ENCODE peak calls at places on chromosomes 13 and 19, in six cellular contexts. One of them, this sample, is unnamed.
A peak's percentile ranks its signal among the peaks of the same experiment; 100 is the strongest.

GRCh38 chr13:42652642-42653415 is 78.9 kb downstream of the TNFSF11 start:
- DNase-seq in activated CD8-positive, alpha-beta T cell treated with anti-CD3 and anti-CD28 coated beads, Interleukin-2, amount 10 ng/mL, durations not matched to agents 7 days and 5 days: no peak
- DNase-seq in HCT116: no peak
- DNase-seq in 8988T: no peak
- DNase-seq in Peyer's patch: no peak
- DNase-seq in T follicular helper cell: no peak
- DNase-seq in this sample: no peak

GRCh38 chr13:24203726-24204295 is 43.3 kb downstream of the SPATA13 start:
- DNase-seq in activated CD8-positive, alpha-beta T cell treated with anti-CD3 and anti-CD28 coated beads, Interleukin-2, amount 10 ng/mL, durations not matched to agents 7 days and 5 days: peak; percentile 54
- DNase-seq in HCT116: no peak
- DNase-seq in 8988T: no peak
- DNase-seq in Peyer's patch: no peak
- DNase-seq in T follicular helper cell: no peak
- DNase-seq in this sample: no peak

GRCh38 chr13:102642475-102642874 is 45.7 kb downstream of the TPP2 start:
- DNase-seq in activated CD8-positive, alpha-beta T cell treated with anti-CD3 and anti-CD28 coated beads, Interleukin-2, amount 10 ng/mL, durations not matched to agents 7 days and 5 days: no peak
- DNase-seq in HCT116: no peak
- DNase-seq in 8988T: no peak
- DNase-seq in Peyer's patch: no peak
- DNase-seq in T follicular helper cell: no peak
- DNase-seq in this sample: peak; percentile 81

GRCh38 chr19:48149430-48149829 is 20.7 kb downstream of the LIG1 start:
- DNase-seq in activated CD8-positive, alpha-beta T cell treated with anti-CD3 and anti-CD28 coated beads, Interleukin-2, amount 10 ng/mL, durations not matched to agents 7 days and 5 days: no peak
- DNase-seq in HCT116: no peak
- DNase-seq in 8988T: no peak
- DNase-seq in Peyer's patch: no peak
- DNase-seq in T follicular helper cell: no peak
- DNase-seq in this sample: no peak

GRCh38 chr13:98664047-98664446 is 87.1 kb upstream of the STK24 start:
- DNase-seq in activated CD8-positive, alpha-beta T cell treated with anti-CD3 and anti-CD28 coated beads, Interleukin-2, amount 10 ng/mL, durations not matched to agents 7 days and 5 days: no peak
- DNase-seq in HCT116: peak; percentile 85
- DNase-seq in 8988T: no peak
- DNase-seq in Peyer's patch: no peak
- DNase-seq in T follicular helper cell: no peak
- DNase-seq in this sample: no peak

GRCh38 chr13:42696191-42696590 is 85.2 kb upstream of the FAM216B start:
- DNase-seq in activated CD8-positive, alpha-beta T cell treated with anti-CD3 and anti-CD28 coated beads, Interleukin-2, amount 10 ng/mL, durations not matched to agents 7 days and 5 days: no peak
- DNase-seq in HCT116: no peak
- DNase-seq in 8988T: no peak
- DNase-seq in Peyer's patch: no peak
- DNase-seq in T follicular helper cell: no peak
- DNase-seq in this sample: no peak

GRCh38 chr19:29378126-29378525 is 147.7 kb upstream of the VSTM2B start:
- DNase-seq in activated CD8-positive, alpha-beta T cell treated with anti-CD3 and anti-CD28 coated beads, Interleukin-2, amount 10 ng/mL, durations not matched to agents 7 days and 5 days: no peak
- DNase-seq in HCT116: no peak
- DNase-seq in 8988T: no peak
- DNase-seq in Peyer's patch: peak; percentile 8
- DNase-seq in T follicular helper cell: no peak
- DNase-seq in this sample: no peak

GRCh38 chr19:38676023-38676877 is 28.8 kb downstream of the ACTN4 start:
- DNase-seq in activated CD8-positive, alpha-beta T cell treated with anti-CD3 and anti-CD28 coated beads, Interleukin-2, amount 10 ng/mL, durations not matched to agents 7 days and 5 days: no peak
- DNase-seq in HCT116: no peak
- DNase-seq in 8988T: no peak
- DNase-seq in Peyer's patch: no peak
- DNase-seq in T follicular helper cell: no peak
- DNase-seq in this sample: no peak

GRCh38 chr13:33175991-33176390 is 109.6 kb downstream of the STARD13 start:
- DNase-seq in activated CD8-positive, alpha-beta T cell treated with anti-CD3 and anti-CD28 coated beads, Interleukin-2, amount 10 ng/mL, durations not matched to agents 7 days and 5 days: no peak
- DNase-seq in HCT116: no peak
- DNase-seq in 8988T: no peak
- DNase-seq in Peyer's patch: no peak
- DNase-seq in T follicular helper cell: no peak
- DNase-seq in this sample: no peak

GRCh38 chr19:45615795-45616708 is 14.0 kb upstream of the GPR4 start:
- DNase-seq in activated CD8-positive, alpha-beta T cell treated with anti-CD3 and anti-CD28 coated beads, Interleukin-2, amount 10 ng/mL, durations not matched to agents 7 days and 5 days: peak; percentile 77
- DNase-seq in HCT116: peak; percentile 97
- DNase-seq in 8988T: peak; percentile 75
- DNase-seq in Peyer's patch: peak; percentile 92
- DNase-seq in T follicular helper cell: peak; percentile 68
- DNase-seq in this sample: peak; percentile 63

GRCh38 chr19:15245370-15246197 is 13.3 kb upstream of the EPHX3 start:
- DNase-seq in activated CD8-positive, alpha-beta T cell treated with anti-CD3 and anti-CD28 coated beads, Interleukin-2, amount 10 ng/mL, durations not matched to agents 7 days and 5 days: no peak
- DNase-seq in HCT116: no peak
- DNase-seq in 8988T: no peak
- DNase-seq in Peyer's patch: no peak
- DNase-seq in T follicular helper cell: no peak
- DNase-seq in this sample: no peak